ENCODE peak calls at places on chromosomes 5 and 9, in eight cellular contexts. One of them, this sample, is unnamed.

GRCh38 chr5:31196309-31196708 is 2.8 kb downstream of the CDH6 start:
- DNase-seq in SJSA1: no peak
- DNase-seq in Right ventricle myocardium superior: no peak
- DNase-seq in M059J: peak; percentile 43
- DNase-seq in GM13976: no peak
- DNase-seq in gastrocnemius medialis: no peak
- DNase-seq in mesendoderm: peak; percentile 79
- DNase-seq in stimulated activated CD4-positive, alpha-beta T cell treated with anti-CD3 and anti-CD28 coated beads, Interleukin-12 subunit alpha, Interleukin-12 subunit beta, amount 100 ng/mL, for 4 hours: no peak
- DNase-seq in this sample: no peak

GRCh38 chr5:180069589-180070247 is 1.8 kb downstream of the RNF130 start:
- DNase-seq in SJSA1: no peak
- DNase-seq in Right ventricle myocardium superior: no peak
- DNase-seq in M059J: no peak
- DNase-seq in GM13976: no peak
- DNase-seq in gastrocnemius medialis: peak; percentile 27
- DNase-seq in mesendoderm: peak; percentile 81
- DNase-seq in stimulated activated CD4-positive, alpha-beta T cell treated with anti-CD3 and anti-CD28 coated beads, Interleukin-12 subunit alpha, Interleukin-12 subunit beta, amount 100 ng/mL, for 4 hours: no peak
- DNase-seq in this sample: no peak

GRCh38 chr5:176647870-176648466 is 684 bp downstream of the TSPAN17 start:
- DNase-seq in SJSA1: peak; percentile 63
- DNase-seq in Right ventricle myocardium superior: peak; percentile 71
- DNase-seq in M059J: peak; percentile 24
- DNase-seq in GM13976: peak; percentile 28
- DNase-seq in gastrocnemius medialis: peak; percentile 11
- DNase-seq in mesendoderm: peak; percentile 33
- DNase-seq in stimulated activated CD4-positive, alpha-beta T cell treated with anti-CD3 and anti-CD28 coated beads, Interleukin-12 subunit alpha, Interleukin-12 subunit beta, amount 100 ng/mL, for 4 hours: no peak
- DNase-seq in this sample: no peak

GRCh38 chr5:174916227-174916626 is 191.8 kb downstream of the MSX2 start:
- DNase-seq in SJSA1: no peak
- DNase-seq in Right ventricle myocardium superior: no peak
- DNase-seq in M059J: no peak
- DNase-seq in GM13976: no peak
- DNase-seq in gastrocnemius medialis: no peak
- DNase-seq in mesendoderm: no peak
- DNase-seq in stimulated activated CD4-positive, alpha-beta T cell treated with anti-CD3 and anti-CD28 coated beads, Interleukin-12 subunit alpha, Interleukin-12 subunit beta, amount 100 ng/mL, for 4 hours: no peak
- DNase-seq in this sample: no peak

GRCh38 chr5:134844252-134844651 is 1.5 kb upstream of the C5orf24 start:
- DNase-seq in SJSA1: no peak
- DNase-seq in Right ventricle myocardium superior: no peak
- DNase-seq in M059J: no peak
- DNase-seq in GM13976: no peak
- DNase-seq in gastrocnemius medialis: no peak
- DNase-seq in mesendoderm: no peak
- DNase-seq in stimulated activated CD4-positive, alpha-beta T cell treated with anti-CD3 and anti-CD28 coated beads, Interleukin-12 subunit alpha, Interleukin-12 subunit beta, amount 100 ng/mL, for 4 hours: no peak
- DNase-seq in this sample: no peak

GRCh38 chr9:78572266-78572665 is 275.3 kb downstream of the PSAT1 start:
- DNase-seq in SJSA1: no peak
- DNase-seq in Right ventricle myocardium superior: no peak
- DNase-seq in M059J: peak; percentile 70
- DNase-seq in GM13976: no peak
- DNase-seq in gastrocnemius medialis: no peak
- DNase-seq in mesendoderm: no peak
- DNase-seq in stimulated activated CD4-positive, alpha-beta T cell treated with anti-CD3 and anti-CD28 coated beads, Interleukin-12 subunit alpha, Interleukin-12 subunit beta, amount 100 ng/mL, for 4 hours: no peak
- DNase-seq in this sample: no peak

GRCh38 chr9:23308114-23308513 is 517.9 kb downstream of the ELAVL2 start:
- DNase-seq in SJSA1: no peak
- DNase-seq in Right ventricle myocardium superior: no peak
- DNase-seq in M059J: peak; percentile 7
- DNase-seq in GM13976: no peak
- DNase-seq in gastrocnemius medialis: no peak
- DNase-seq in mesendoderm: peak; percentile 3
- DNase-seq in stimulated activated CD4-positive, alpha-beta T cell treated with anti-CD3 and anti-CD28 coated beads, Interleukin-12 subunit alpha, Interleukin-12 subunit beta, amount 100 ng/mL, for 4 hours: no peak
- DNase-seq in this sample: no peak

GRCh38 chr5:74085186-74085585 is 459.2 kb downstream of the ARHGEF28 start:
- DNase-seq in SJSA1: no peak
- DNase-seq in Right ventricle myocardium superior: no peak
- DNase-seq in M059J: peak; percentile 41
- DNase-seq in GM13976: no peak
- DNase-seq in gastrocnemius medialis: no peak
- DNase-seq in mesendoderm: peak; percentile 89
- DNase-seq in stimulated activated CD4-positive, alpha-beta T cell treated with anti-CD3 and anti-CD28 coated beads, Interleukin-12 subunit alpha, Interleukin-12 subunit beta, amount 100 ng/mL, for 4 hours: no peak
- DNase-seq in this sample: no peak

GRCh38 chr9:137721899-137722298 is 103.1 kb downstream of the EHMT1 start:
- DNase-seq in SJSA1: no peak
- DNase-seq in Right ventricle myocardium superior: no peak
- DNase-seq in M059J: no peak
- DNase-seq in GM13976: no peak
- DNase-seq in gastrocnemius medialis: no peak
- DNase-seq in mesendoderm: no peak
- DNase-seq in stimulated activated CD4-positive, alpha-beta T cell treated with anti-CD3 and anti-CD28 coated beads, Interleukin-12 subunit alpha, Interleukin-12 subunit beta, amount 100 ng/mL, for 4 hours: no peak
- DNase-seq in this sample: no peak

GRCh38 chr5:53422539-53422938 is 57.9 kb upstream of the FST start:
- DNase-seq in SJSA1: no peak
- DNase-seq in Right ventricle myocardium superior: no peak
- DNase-seq in M059J: peak; percentile 84
- DNase-seq in GM13976: no peak
- DNase-seq in gastrocnemius medialis: no peak
- DNase-seq in mesendoderm: no peak
- DNase-seq in stimulated activated CD4-positive, alpha-beta T cell treated with anti-CD3 and anti-CD28 coated beads, Interleukin-12 subunit alpha, Interleukin-12 subunit beta, amount 100 ng/mL, for 4 hours: no peak
- DNase-seq in this sample: no peak

GRCh38 chr9:136723362-136723976 is 11.1 kb downstream of the DIPK1B start:
- DNase-seq in SJSA1: no peak
- DNase-seq in Right ventricle myocardium superior: no peak
- DNase-seq in M059J: no peak
- DNase-seq in GM13976: no peak
- DNase-seq in gastrocnemius medialis: no peak
- DNase-seq in mesendoderm: no peak
- DNase-seq in stimulated activated CD4-positive, alpha-beta T cell treated with anti-CD3 and anti-CD28 coated beads, Interleukin-12 subunit alpha, Interleukin-12 subunit beta, amount 100 ng/mL, for 4 hours: no peak
- DNase-seq in this sample: no peak

GRCh38 chr9:87109182-87109581 is 161.9 kb upstream of the GAS1 start:
- DNase-seq in SJSA1: no peak
- DNase-seq in Right ventricle myocardium superior: no peak
- DNase-seq in M059J: peak; percentile 71
- DNase-seq in GM13976: no peak
- DNase-seq in gastrocnemius medialis: no peak
- DNase-seq in mesendoderm: no peak
- DNase-seq in stimulated activated CD4-positive, alpha-beta T cell treated with anti-CD3 and anti-CD28 coated beads, Interleukin-12 subunit alpha, Interleukin-12 subunit beta, amount 100 ng/mL, for 4 hours: no peak
- DNase-seq in this sample: no peak

GRCh38 chr5:9644630-9645029 is 14.5 kb upstream of the TAS2R1 start:
- DNase-seq in SJSA1: peak; percentile 62
- DNase-seq in Right ventricle myocardium superior: no peak
- DNase-seq in M059J: peak; percentile 74
- DNase-seq in GM13976: no peak
- DNase-seq in gastrocnemius medialis: no peak
- DNase-seq in mesendoderm: no peak
- DNase-seq in stimulated activated CD4-positive, alpha-beta T cell treated with anti-CD3 and anti-CD28 coated beads, Interleukin-12 subunit alpha, Interleukin-12 subunit beta, amount 100 ng/mL, for 4 hours: no peak
- DNase-seq in this sample: no peak

GRCh38 chr9:72022846-72023245 is 37.6 kb downstream of the C9orf57 start:
- DNase-seq in SJSA1: no peak
- DNase-seq in Right ventricle myocardium superior: no peak
- DNase-seq in M059J: peak; percentile 88
- DNase-seq in GM13976: no peak
- DNase-seq in gastrocnemius medialis: no peak
- DNase-seq in mesendoderm: no peak
- DNase-seq in stimulated activated CD4-positive, alpha-beta T cell treated with anti-CD3 and anti-CD28 coated beads, Interleukin-12 subunit alpha, Interleukin-12 subunit beta, amount 100 ng/mL, for 4 hours: no peak
- DNase-seq in this sample: no peak

GRCh38 chr5:6504677-6505414 is 56.2 kb downstream of the UBE2QL1 start:
- DNase-seq in SJSA1: no peak
- DNase-seq in Right ventricle myocardium superior: no peak
- DNase-seq in M059J: peak; percentile 61
- DNase-seq in GM13976: no peak
- DNase-seq in gastrocnemius medialis: no peak
- DNase-seq in mesendoderm: no peak
- DNase-seq in stimulated activated CD4-positive, alpha-beta T cell treated with anti-CD3 and anti-CD28 coated beads, Interleukin-12 subunit alpha, Interleukin-12 subunit beta, amount 100 ng/mL, for 4 hours: no peak
- DNase-seq in this sample: no peak

GRCh38 chr5:180253036-180253824 is 38.7 kb downstream of the MAPK9 start:
- DNase-seq in SJSA1: no peak
- DNase-seq in Right ventricle myocardium superior: no peak
- DNase-seq in M059J: peak; percentile 3
- DNase-seq in GM13976: no peak
- DNase-seq in gastrocnemius medialis: no peak
- DNase-seq in mesendoderm: peak; percentile 62
- DNase-seq in stimulated activated CD4-positive, alpha-beta T cell treated with anti-CD3 and anti-CD28 coated beads, Interleukin-12 subunit alpha, Interleukin-12 subunit beta, amount 100 ng/mL, for 4 hours: no peak
- DNase-seq in this sample: no peak

GRCh38 chr9:135370411-135371375 is 108.9 kb upstream of the PPP1R26 start:
- DNase-seq in SJSA1: no peak
- DNase-seq in Right ventricle myocardium superior: no peak
- DNase-seq in M059J: no peak
- DNase-seq in GM13976: no peak
- DNase-seq in gastrocnemius medialis: no peak
- DNase-seq in mesendoderm: no peak
- DNase-seq in stimulated activated CD4-positive, alpha-beta T cell treated with anti-CD3 and anti-CD28 coated beads, Interleukin-12 subunit alpha, Interleukin-12 subunit beta, amount 100 ng/mL, for 4 hours: no peak
- DNase-seq in this sample: no peak

GRCh38 chr9:79807966-79808365 is 236.2 kb downstream of the TLE4 start:
- DNase-seq in SJSA1: no peak
- DNase-seq in Right ventricle myocardium superior: no peak
- DNase-seq in M059J: no peak
- DNase-seq in GM13976: no peak
- DNase-seq in gastrocnemius medialis: no peak
- DNase-seq in mesendoderm: no peak
- DNase-seq in stimulated activated CD4-positive, alpha-beta T cell treated with anti-CD3 and anti-CD28 coated beads, Interleukin-12 subunit alpha, Interleukin-12 subunit beta, amount 100 ng/mL, for 4 hours: no peak
- DNase-seq in this sample: no peak

GRCh38 chr5:106873558-106873957 is 797.2 kb downstream of the EFNA5 start:
- DNase-seq in SJSA1: no peak
- DNase-seq in Right ventricle myocardium superior: peak; percentile 36
- DNase-seq in M059J: peak; percentile 5
- DNase-seq in GM13976: no peak
- DNase-seq in gastrocnemius medialis: no peak
- DNase-seq in mesendoderm: no peak
- DNase-seq in stimulated activated CD4-positive, alpha-beta T cell treated with anti-CD3 and anti-CD28 coated beads, Interleukin-12 subunit alpha, Interleukin-12 subunit beta, amount 100 ng/mL, for 4 hours: no peak
- DNase-seq in this sample: no peak

GRCh38 chr5:14439087-14439841 is 142.3 kb upstream of the OTULINL start:
- DNase-seq in SJSA1: no peak
- DNase-seq in Right ventricle myocardium superior: no peak
- DNase-seq in M059J: no peak
- DNase-seq in GM13976: no peak
- DNase-seq in gastrocnemius medialis: no peak
- DNase-seq in mesendoderm: no peak
- DNase-seq in stimulated activated CD4-positive, alpha-beta T cell treated with anti-CD3 and anti-CD28 coated beads, Interleukin-12 subunit alpha, Interleukin-12 subunit beta, amount 100 ng/mL, for 4 hours: no peak
- DNase-seq in this sample: no peak

GRCh38 chr5:6598351-6598900 is 34.4 kb downstream of the NSUN2 start:
- DNase-seq in SJSA1: no peak
- DNase-seq in Right ventricle myocardium superior: no peak
- DNase-seq in M059J: no peak
- DNase-seq in GM13976: no peak
- DNase-seq in gastrocnemius medialis: no peak
- DNase-seq in mesendoderm: no peak
- DNase-seq in stimulated activated CD4-positive, alpha-beta T cell treated with anti-CD3 and anti-CD28 coated beads, Interleukin-12 subunit alpha, Interleukin-12 subunit beta, amount 100 ng/mL, for 4 hours: no peak
- DNase-seq in this sample: no peak

GRCh38 chr9:73742412-73742811 is 590.7 kb downstream of the ANXA1 start:
- DNase-seq in SJSA1: no peak
- DNase-seq in Right ventricle myocardium superior: no peak
- DNase-seq in M059J: no peak
- DNase-seq in GM13976: no peak
- DNase-seq in gastrocnemius medialis: no peak
- DNase-seq in mesendoderm: no peak
- DNase-seq in stimulated activated CD4-positive, alpha-beta T cell treated with anti-CD3 and anti-CD28 coated beads, Interleukin-12 subunit alpha, Interleukin-12 subunit beta, amount 100 ng/mL, for 4 hours: no peak
- DNase-seq in this sample: no peak

GRCh38 chr5:313265-313664 is 8.2 kb upstream of the AHRR start:
- DNase-seq in SJSA1: no peak
- DNase-seq in Right ventricle myocardium superior: no peak
- DNase-seq in M059J: no peak
- DNase-seq in GM13976: no peak
- DNase-seq in gastrocnemius medialis: no peak
- DNase-seq in mesendoderm: no peak
- DNase-seq in stimulated activated CD4-positive, alpha-beta T cell treated with anti-CD3 and anti-CD28 coated beads, Interleukin-12 subunit alpha, Interleukin-12 subunit beta, amount 100 ng/mL, for 4 hours: no peak
- DNase-seq in this sample: no peak

This sample was measured in GM13977.